ENCODE peak calls at places on chromosomes 4 and X, in four cellular contexts. V is ovary, H is dorsolateral prefrontal cortex, O is GM03348. W is an unnamed sample.

GRCh38 chr4:22071749-22072148 is 123.2 kb upstream of the KCNIP4 start:
- DNase-seq in H (no peak), V (no peak), O (peak; percentile 33), W (no peak)

GRCh38 chr4:69032847-69033638 is 63.2 kb upstream of the UGT2B7 start:
- DNase-seq in V (no peak), O (no peak), H (no peak), W (no peak)

GRCh38 chrX:7068939-7069367 is 78.6 kb upstream of the STS start:
- DNase-seq in O (no peak), V (no peak), H (no peak), W (no peak)

GRCh38 chr4:100555791-100556190 is 38.0 kb upstream of the EMCN start:
- DNase-seq in H (no peak), O (peak; percentile 7), V (no peak), W (no peak)

GRCh38 chrX:23776363-23776762 is 6.6 kb upstream of the SAT1 start:
- DNase-seq in O (no peak), H (no peak), V (no peak), W (no peak)

GRCh38 chr4:54855221-54855854 is 197.6 kb downstream of the KIT start:
- DNase-seq in O (peak; percentile 10), H (no peak), V (no peak), W (peak; percentile 43)

GRCh38 chr4:148962539-148963290 is 520.5 kb upstream of the NR3C2 start:
- DNase-seq in H (no peak), V (no peak), O (peak; percentile 12), W (no peak)

GRCh38 chr4:158763462-158763861 is 5.4 kb upstream of the FNIP2 start:
- DNase-seq in H (no peak), V (no peak), O (no peak), W (no peak)

GRCh38 chr4:6724461-6725111 is 8.6 kb downstream of the BLOC1S4 start:
- DNase-seq in H (no peak), V (no peak), O (no peak), W (no peak)

GRCh38 chr4:29972121-29972520 is 748.0 kb upstream of the PCDH7 start:
- DNase-seq in H (no peak), V (no peak), O (no peak), W (no peak)

GRCh38 chr4:75037253-75037652 is 104.3 kb downstream of the PARM1 start:
- DNase-seq in H (no peak), O (no peak), V (no peak), W (no peak)

GRCh38 chrX:65406532-65406931 is 128.1 kb downstream of the LAS1L start:
- DNase-seq in O (peak; percentile 2), H (no peak), V (no peak), W (no peak)

GRCh38 chrX:49309401-49309981 is 6.0 kb downstream of the GAGE10 start:
- DNase-seq in H (no peak), O (no peak), V (no peak), W (no peak)

W was measured in ureter.